ENCODE peak calls at places on chromosomes 6 and 20, in seven cellular contexts. A is K562, Y is H1, Q is GM12891, U is HepG2, N is GM12878, D is SK-N-SH. Z is an unnamed sample.

GRCh38 chr6:156662025-156662445 is 115.1 kb upstream of the ARID1B start:
- DNase-seq in Q (no peak), Y (no peak), D (no peak), A (peak; percentile 86), U (peak; percentile 50), N (no peak), Z (no peak)

GRCh38 chr6:101380861-101381630 is 12.5 kb upstream of the GRIK2 start:
- DNase-seq in A (no peak), D (no peak), N (no peak), Q (no peak), U (no peak), Y (no peak), Z (no peak)

GRCh38 chr6:155481215-155481614 is 25.6 kb upstream of the NOX3 start:
- DNase-seq in D (no peak), Q (no peak), U (no peak), Y (no peak), A (no peak), N (no peak), Z (no peak)

GRCh38 chr20:60700728-60701127 is 551.3 kb upstream of the CDH4 start:
- DNase-seq in Q (no peak), D (no peak), U (no peak), A (no peak), Y (no peak), N (no peak), Z (no peak)

GRCh38 chr6:24719125-24719931 is at the start of gene C6orf62:
- DNase-seq in A (peak; percentile 58), Y (no peak), N (peak; percentile 20), Q (no peak), D (peak; percentile 35), U (no peak), Z (peak; percentile 16)

GRCh38 chr6:81814365-81815109 is 62.1 kb upstream of the TENT5A start:
- DNase-seq in D (no peak), Y (no peak), U (no peak), A (no peak), N (no peak), Q (no peak), Z (no peak)

GRCh38 chr6:19013011-19013410 is 625.9 kb downstream of the RNF144B start:
- DNase-seq in Q (no peak), D (no peak), U (no peak), Y (no peak), A (no peak), N (no peak), Z (no peak)

GRCh38 chr6:136786708-136787107 is 5.6 kb downstream of the MAP3K5 start:
- DNase-seq in N (no peak), Y (no peak), U (no peak), Q (no peak), D (no peak), A (no peak), Z (no peak)

GRCh38 chr6:157877573-157878011 is 54.5 kb downstream of the SNX9 start:
- DNase-seq in A (no peak), D (no peak), N (peak; percentile 13), Q (no peak), Y (no peak), U (no peak), Z (no peak)

GRCh38 chr6:13711726-13712484 is at the start of gene RANBP9:
- DNase-seq in A (peak; percentile 93), N (peak; percentile 43), D (peak; percentile 95), Q (peak; percentile 77), Y (peak; percentile 71), U (peak; percentile 84), Z (peak; percentile 70)

GRCh38 chr20:35226775-35227681 is 538 bp downstream of the MMP24 start:
- DNase-seq in Y (no peak), D (peak; percentile 86), N (no peak), Q (peak; percentile 42), A (peak; percentile 76), U (peak; percentile 35), Z (no peak)

GRCh38 chr20:48066256-48066655 is 281.0 kb upstream of the SULF2 start:
- DNase-seq in U (no peak), D (no peak), A (no peak), N (no peak), Y (no peak), Q (no peak), Z (no peak)

GRCh38 chr6:167788531-167788903 is 38.2 kb upstream of the AFDN start:
- DNase-seq in A (no peak), Q (no peak), D (no peak), U (no peak), Y (no peak), N (no peak), Z (no peak)

GRCh38 chr6:31935829-31936228 is 8.3 kb downstream of the C2 start:
- DNase-seq in A (no peak), D (no peak), Y (no peak), U (no peak), Q (no peak), N (no peak), Z (no peak)

GRCh38 chr6:141452354-141452686 is 680.4 kb upstream of the GJE1 start:
- DNase-seq in Q (no peak), N (no peak), A (no peak), Y (no peak), U (no peak), D (no peak), Z (no peak)

GRCh38 chr6:43936476-43936875 is 166.5 kb downstream of the VEGFA start:
- DNase-seq in N (no peak), U (no peak), D (peak; percentile 5), A (no peak), Y (no peak), Q (no peak), Z (no peak)

GRCh38 chr6:127328043-127328442 is 15.4 kb downstream of the ECHDC1 start:
- DNase-seq in A (no peak), D (no peak), N (no peak), Q (no peak), Y (no peak), U (no peak), Z (no peak)

GRCh38 chr6:41735427-41736206 is at the start of gene TFEB:
- DNase-seq in D (peak; percentile 96), Y (no peak), Q (peak; percentile 92), N (no peak), A (peak; percentile 97), U (peak; percentile 90), Z (peak; percentile 94)

GRCh38 chr20:23520185-23520584 is 29.3 kb downstream of the CST8 start:
- DNase-seq in D (no peak), A (no peak), N (no peak), Y (no peak), Q (no peak), U (peak; percentile 41), Z (no peak)

GRCh38 chr6:29702519-29703103 is 20.6 kb upstream of the HLA-F start:
- DNase-seq in Q (peak; percentile 43), U (peak; percentile 19), Y (peak; percentile 61), D (peak; percentile 71), A (peak; percentile 82), N (no peak), Z (peak; percentile 53)

GRCh38 chr6:37480951-37481597 is 18.6 kb downstream of the CCDC167 start:
- DNase-seq in N (no peak), Y (no peak), Q (no peak), D (no peak), U (no peak), A (no peak), Z (no peak)

GRCh38 chr20:62062661-62063600 is 2.8 kb downstream of the TAF4 start:
- DNase-seq in Q (no peak), Y (no peak), D (no peak), A (no peak), U (no peak), N (no peak), Z (no peak)

GRCh38 chr6:128725271-128726233 is 157.4 kb upstream of the LAMA2 start:
- DNase-seq in U (peak; percentile 39), Y (no peak), N (no peak), Q (no peak), D (peak; percentile 5), A (peak; percentile 5), Z (no peak)

GRCh38 chr20:16312998-16313397 is 260.2 kb downstream of the KIF16B start:
- DNase-seq in Q (no peak), N (no peak), U (no peak), A (no peak), Y (no peak), D (no peak), Z (no peak)

GRCh38 chr20:56731496-56731895 is 102.4 kb downstream of the TFAP2C start:
- DNase-seq in Q (no peak), U (no peak), Y (no peak), A (no peak), N (no peak), D (no peak), Z (no peak)

GRCh38 chr6:145656128-145656527 is 79.2 kb downstream of the EPM2A start:
- DNase-seq in A (no peak), Q (no peak), Y (no peak), D (no peak), U (no peak), N (no peak), Z (no peak)

GRCh38 chr6:86937219-86938079 is at the start of gene HTR1E:
- DNase-seq in A (peak; percentile 70), Y (no peak), Q (peak; percentile 35), D (peak; percentile 86), N (no peak), U (peak; percentile 42), Z (no peak)

GRCh38 chr6:71537717-71538116 is 249.1 kb downstream of the OGFRL1 start:
- DNase-seq in D (no peak), Q (no peak), U (no peak), N (no peak), Y (no peak), A (no peak), Z (no peak)

GRCh38 chr6:147078602-147079001 is 125.6 kb upstream of the STXBP5 start:
- DNase-seq in Y (no peak), Q (no peak), D (no peak), U (no peak), A (no peak), N (no peak), Z (no peak)
- TF ChIP-seq TAF1 in Y (no peak), Q (no peak), D (no peak), U (no peak), A (no peak), N (no peak), Z (no peak)

DNA sequence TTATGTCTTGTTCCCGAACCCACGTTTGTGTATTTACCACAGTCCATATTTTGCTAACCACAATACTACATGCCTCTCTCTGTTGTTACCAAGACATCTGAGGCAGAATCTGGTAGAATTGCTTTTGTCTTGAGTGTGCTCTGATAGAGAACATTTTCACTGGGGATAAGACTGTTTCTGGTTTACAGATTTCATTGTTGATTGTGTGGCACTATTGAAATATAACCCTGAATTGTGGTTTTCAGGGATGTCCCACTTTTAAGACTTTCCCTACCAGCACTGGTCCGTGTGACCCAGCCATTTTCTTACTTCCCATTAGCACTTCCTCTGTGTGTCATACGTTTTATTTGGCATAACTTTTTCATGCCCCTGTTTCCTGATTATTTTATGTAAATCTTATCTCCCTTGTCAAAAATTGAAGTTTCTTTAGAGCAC is 12.2 kb downstream of the NCOA7 start:
- DNase-seq in A (no peak), Q (no peak), D (no peak), N (no peak), Y (no peak), U (no peak), Z (no peak)
- TF ChIP-seq POLR2AphosphoS5 in A (no peak), Q (no peak), D (no peak), N (no peak), Y (no peak), U (no peak), Z (no peak)

GRCh38 chr6:50145125-50145524 is 95.4 kb upstream of the DEFB112 start:
- DNase-seq in Q (no peak), A (peak; percentile 7), Y (no peak), N (no peak), U (peak; percentile 11), D (peak; percentile 12), Z (no peak)
- TF ChIP-seq TAF1 in Q (no peak), A (no peak), Y (no peak), N (no peak), U (no peak), D (no peak), Z (no peak)

GRCh38 chr6:7532232-7532631 is 9.2 kb upstream of the DSP start:
- DNase-seq in Q (no peak), Y (no peak), U (no peak), D (no peak), N (no peak), A (no peak), Z (no peak)
- TF ChIP-seq POLR2AphosphoS5 in Q (no peak), Y (no peak), U (no peak), D (no peak), N (no peak), A (no peak), Z (no peak)

Z was measured in GM12892.